ENCODE peak calls at places on chromosomes 16 and 17, in eight cellular contexts. S is CD8-positive, alpha-beta T cell; G is mesendoderm; Q is K562; R is spleen; D is WERI-Rb-1; M is SK-N-SH; J is fibroblast of lung. L is an unnamed sample. For H3K27me3, the result is how much of the 10 kb centered on the place peaks cover.

GRCh38 chr17:36722121-36722902 is 120.9 kb downstream of the MRM1 start:
- DNase-seq in S (peak), G (peak), Q (peak), R (peak), D (no peak), M (no peak), J (peak), L (no peak)

GRCh38 chr16:3475604-3476375 is 19.5 kb downstream of the C16orf90 start:
- DNase-seq in S (no peak), G (no peak), Q (no peak), R (no peak), D (no peak), M (peak), J (no peak), L (no peak)

GRCh38 chr16:10871157-10871991 is 5.6 kb upstream of the CIITA start:
- DNase-seq in S (peak), G (no peak), Q (no peak), R (peak), D (peak), M (no peak), J (peak), L (no peak)

GRCh38 chr16:86951831-86952598 is 365.2 kb downstream of the C16orf95 start:
- DNase-seq in S (no peak), G (peak), Q (no peak), R (no peak), D (no peak), M (no peak), J (peak), L (no peak)

GRCh38 chr17:19363460-19364035 is 1.0 kb upstream of the B9D1 start:
- DNase-seq in S (no peak), G (no peak), Q (no peak), R (peak), D (no peak), M (no peak), J (no peak), L (no peak)

GRCh38 chr17:3475812-3476686 is at the start of gene ASPA:
- DNase-seq in S (no peak), G (no peak), Q (no peak), R (no peak), D (no peak), M (no peak), J (no peak), L (no peak)

GRCh38 chr17:35449371-35449931 is 885 bp upstream of the SLFN13 start:
- DNase-seq in S (no peak), G (peak), Q (no peak), R (peak), D (no peak), M (peak), J (peak), L (no peak)

GRCh38 chr16:1651509-1652342 is 26.4 kb upstream of the JPT2 start:
- DNase-seq in S (no peak), G (no peak), Q (no peak), R (no peak), D (no peak), M (peak), J (no peak), L (no peak)

GRCh38 chr17:63309021-63309420 is 137.1 kb downstream of the CYB561 start:
- DNase-seq in S (no peak), G (no peak), Q (no peak), R (no peak), D (no peak), M (no peak), J (peak), L (no peak)

GRCh38 chr16:48386559-48387312 is 1.5 kb upstream of the SIAH1 start:
- DNase-seq in S (no peak), G (no peak), Q (no peak), R (no peak), D (no peak), M (no peak), J (no peak), L (peak)

GRCh38 chr17:44354582-44355309 is 8.9 kb downstream of the FAM171A2 start:
- DNase-seq in S (peak), G (peak), Q (peak), R (peak), D (peak), M (no peak), J (no peak), L (no peak)

GRCh38 chr17:40361925-40362695 is 2.4 kb downstream of the GJD3 start:
- DNase-seq in S (no peak), G (no peak), Q (no peak), R (no peak), D (no peak), M (peak), J (no peak), L (no peak)

GRCh38 chr16:68520649-68521086 is 18.4 kb upstream of the ZFP90 start:
- DNase-seq in S (peak), G (peak), Q (peak), R (peak), D (peak), M (peak), J (peak), L (peak)

GRCh38 chr17:78438694-78439325 is 60.4 kb downstream of the PGS1 start:
- DNase-seq in S (no peak), G (no peak), Q (no peak), R (no peak), D (no peak), M (no peak), J (no peak), L (no peak)

GRCh38 chr16:272633-273546 is 2.9 kb downstream of the RGS11 start:
- DNase-seq in S (peak), G (no peak), Q (peak), R (no peak), D (no peak), M (no peak), J (no peak), L (no peak)

GRCh38 chr17:76697702-76698465 is 12.9 kb downstream of the MXRA7 start:
- DNase-seq in S (no peak), G (peak), Q (peak), R (no peak), D (peak), M (peak), J (peak), L (no peak)

GRCh38 chr17:44360826-44361225 is 2.8 kb downstream of the FAM171A2 start:
- DNase-seq in S (no peak), G (peak), Q (peak), R (no peak), D (peak), M (peak), J (peak), L (no peak)

GRCh38 chr17:41775394-41776226 is 10.9 kb downstream of the JUP start:
- DNase-seq in S (no peak), G (peak), Q (no peak), R (no peak), D (no peak), M (no peak), J (no peak), L (no peak)

GRCh38 chr17:15180121-15180561 is 85.0 kb downstream of the PMP22 start:
- DNase-seq in S (no peak), G (peak), Q (no peak), R (no peak), D (no peak), M (no peak), J (no peak), L (no peak)

GRCh38 chr16:65476556-65476955 is 354.7 kb upstream of the CDH11 start:
- DNase-seq in S (no peak), G (no peak), Q (no peak), R (no peak), D (no peak), M (no peak), J (no peak), L (no peak)

GRCh38 chr17:17414316-17414937 is 62.4 kb upstream of the MED9 start:
- DNase-seq in S (no peak), G (no peak), Q (no peak), R (no peak), D (no peak), M (no peak), J (peak), L (peak)

GRCh38 chr16:12059216-12059769 is 82.8 kb downstream of the SNX29 start:
- DNase-seq in S (no peak), G (no peak), Q (no peak), R (no peak), D (no peak), M (peak), J (no peak), L (no peak)

GRCh38 chr17:44221072-44221861 is 1.8 kb upstream of the UBTF start:
- DNase-seq in S (peak), G (peak), Q (peak), R (peak), D (peak), M (peak), J (peak), L (peak)

GRCh38 chr17:29807520-29808361 is 122.3 kb downstream of the SSH2 start:
- DNase-seq in S (peak), G (peak), Q (peak), R (peak), D (peak), M (peak), J (peak), L (peak)

GRCh38 chr17:76246080-76247066 is 6.1 kb upstream of the RNF157 start:
- DNase-seq in S (peak), G (no peak), Q (no peak), R (no peak), D (no peak), M (no peak), J (no peak), L (no peak)

GRCh38 chr17:81480140-81480917 is 32.3 kb downstream of the ACTG1 start:
- DNase-seq in S (no peak), G (no peak), Q (peak), R (no peak), D (no peak), M (no peak), J (peak), L (peak)

GRCh38 chr17:45973099-45973838 is 25.8 kb upstream of the STH start:
- DNase-seq in S (no peak), G (no peak), Q (no peak), R (peak), D (no peak), M (no peak), J (no peak), L (no peak)

GRCh38 chr17:40331743-40332641 is 23.0 kb downstream of the RARA start:
- DNase-seq in S (peak), G (no peak), Q (no peak), R (peak), D (peak), M (peak), J (peak), L (peak)

GRCh38 chr17:69286257-69286656 is 40.7 kb downstream of the ABCA5 start:
- DNase-seq in S (no peak), G (no peak), Q (no peak), R (no peak), D (no peak), M (no peak), J (no peak), L (no peak)

GRCh38 chr17:1490643-1491405 is 1.7 kb downstream of the MYO1C start:
- DNase-seq in S (peak), G (peak), Q (peak), R (peak), D (peak), M (peak), J (peak), L (no peak)

GRCh38 chr16:65274576-65274975 is 152.7 kb upstream of the CDH11 start:
- DNase-seq in S (no peak), G (no peak), Q (no peak), R (no peak), D (no peak), M (no peak), J (peak), L (no peak)

GRCh38 chr16:7270006-7270405 is 62.6 kb upstream of the RBFOX1 start:
- DNase-seq in S (no peak), G (peak), Q (no peak), R (no peak), D (no peak), M (no peak), J (no peak), L (no peak)

DNA sequence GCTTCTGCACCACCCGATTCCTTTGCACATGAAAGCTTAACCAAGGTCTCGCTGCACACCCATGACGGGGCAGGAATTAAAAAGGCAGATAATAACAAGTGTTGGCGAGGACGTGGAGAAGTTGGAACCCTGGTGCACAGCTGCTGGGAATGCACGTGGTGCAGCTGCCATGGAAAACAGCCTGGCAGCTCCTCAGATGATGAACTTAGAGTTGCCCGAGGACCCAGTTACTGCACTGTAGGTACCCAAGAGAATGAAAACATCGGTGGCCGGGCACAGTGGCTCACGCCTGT is 211.6 kb upstream of the CIBAR2 start:
- DNase-seq in S (no peak), G (no peak), Q (no peak), R (no peak), D (no peak), M (no peak), J (no peak), L (no peak)
- H3K27me3 ChIP-seq in S (under half), G (under half), Q (under half), R (under half), D (under half), M (under half), J (under half), L (under half)

DNA sequence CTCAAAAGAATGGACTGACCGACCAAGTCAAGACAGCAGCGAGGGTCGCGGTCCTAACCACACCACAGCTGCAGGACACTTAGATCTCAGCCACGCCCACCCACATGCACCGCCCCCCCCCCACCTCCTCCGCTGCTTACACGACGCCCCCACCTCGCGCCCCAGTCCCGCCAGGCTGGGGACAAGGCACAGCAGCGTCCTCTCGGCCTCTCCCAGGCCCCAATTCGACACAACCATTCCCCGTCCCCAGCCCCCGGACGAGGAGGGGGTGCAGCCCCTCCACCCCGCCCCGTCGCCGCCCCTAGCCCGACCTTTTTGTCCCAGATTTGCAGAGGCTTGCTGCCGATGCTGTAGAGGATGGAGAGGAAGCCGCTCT is 472 bp downstream of the CFAP20 start:
- DNase-seq in S (no peak), G (no peak), Q (peak), R (no peak), D (peak), M (peak), J (no peak), L (no peak)
- H3K4me3 ChIP-seq in S (peak), G (peak), Q (peak), R (peak), D (peak), M (peak), J (peak), L (peak)

GRCh38 chr17:47847341-47848197 is 3.4 kb downstream of the SP6 start:
- DNase-seq in S (peak), G (peak), Q (no peak), R (no peak), D (no peak), M (peak), J (no peak), L (no peak)
- H3K27ac ChIP-seq in S (no peak), G (no peak), Q (no peak), R (no peak), D (no peak), M (no peak), J (no peak), L (no peak)

GRCh38 chr17:64783556-64784352 is 121.6 kb upstream of the SMURF2 start:
- DNase-seq in S (no peak), G (no peak), Q (no peak), R (no peak), D (no peak), M (no peak), J (no peak), L (no peak)

GRCh38 chr17:64780096-64781012 is 118.2 kb upstream of the SMURF2 start:
- DNase-seq in S (peak), G (peak), Q (no peak), R (peak), D (no peak), M (peak), J (peak), L (no peak)

GRCh38 chr17:64781013-64781392 is 118.9 kb upstream of the SMURF2 start:
- DNase-seq in S (no peak), G (peak), Q (no peak), R (peak), D (no peak), M (peak), J (no peak), L (no peak)

GRCh38 chr17:64781394-64781793 is 119.3 kb upstream of the SMURF2 start:
- DNase-seq in S (peak), G (peak), Q (no peak), R (peak), D (no peak), M (peak), J (peak), L (no peak)

GRCh38 chr17:64781810-64782555 is 119.9 kb upstream of the SMURF2 start:
- DNase-seq in S (no peak), G (no peak), Q (no peak), R (no peak), D (no peak), M (no peak), J (no peak), L (no peak)
- H3K27me3 ChIP-seq in S (under half), G (under half), Q (under half), R (under half), D (under half), M (under half), J (under half), L (under half)

GRCh38 chr17:50635720-50636144 is 1.1 kb downstream of the ABCC3 start:
- DNase-seq in S (no peak), G (no peak), Q (no peak), R (no peak), D (no peak), M (peak), J (no peak), L (no peak)
- H3K4me3 ChIP-seq in S (no peak), G (no peak), Q (no peak), R (no peak), D (no peak), M (peak), J (peak), L (no peak)